ENCODE peak calls at places on chromosomes 12 and 14, in five cellular contexts. S, J, W, Z and O are unnamed samples.
A peak's percentile ranks its signal among the peaks of the same experiment; 100 is the strongest.

GRCh38 chr12:93578221-93578620 is 5.7 kb downstream of the SOCS2 start:
- DNase-seq in S (no peak), J (no peak), W (no peak), Z (no peak), O (no peak)

GRCh38 chr14:99763527-99764221 is 29.5 kb upstream of the EML1 start:
- DNase-seq in S (no peak), J (no peak), W (no peak), Z (no peak), O (no peak)

GRCh38 chr12:8948711-8949524 is 527 bp downstream of the M6PR start:
- DNase-seq in S (peak; percentile 16), J (peak; percentile 50), W (no peak), Z (peak; percentile 50), O (peak; percentile 69)

GRCh38 chr12:5840900-5841299 is 104.2 kb downstream of the ANO2 start:
- DNase-seq in S (no peak), J (no peak), W (no peak), Z (no peak), O (no peak)

GRCh38 chr14:25896777-25897176 is 701.1 kb downstream of the NOVA1 start:
- DNase-seq in S (no peak), J (no peak), W (no peak), Z (no peak), O (no peak)

GRCh38 chr14:71586131-71586893 is 345.9 kb upstream of the RGS6 start:
- DNase-seq in S (no peak), J (no peak), W (no peak), Z (no peak), O (no peak)

GRCh38 chr14:97878727-97879126 is 1081.5 kb downstream of the VRK1 start:
- DNase-seq in S (no peak), J (no peak), W (no peak), Z (no peak), O (no peak)

GRCh38 chr14:65255029-65255545 is 152.8 kb upstream of the MAX start:
- DNase-seq in S (peak; percentile 79), J (no peak), W (no peak), Z (no peak), O (no peak)

GRCh38 chr14:93959239-93960107 is 16.9 kb downstream of the ASB2 start:
- DNase-seq in S (peak; percentile 85), J (peak; percentile 13), W (peak; percentile 90), Z (peak; percentile 36), O (peak; percentile 93)

GRCh38 chr14:29712586-29712985 is 215.1 kb downstream of the PRKD1 start:
- DNase-seq in S (no peak), J (no peak), W (no peak), Z (no peak), O (no peak)

GRCh38 chr14:87045241-87045640 is 947.7 kb downstream of the GALC start:
- DNase-seq in S (no peak), J (no peak), W (no peak), Z (no peak), O (no peak)

GRCh38 chr14:77714926-77715325 is 7.0 kb downstream of the SLIRP start:
- DNase-seq in S (no peak), J (no peak), W (no peak), Z (no peak), O (no peak)

GRCh38 chr12:30450872-30451271 is 244.8 kb downstream of the IPO8 start:
- DNase-seq in S (no peak), J (peak; percentile 75), W (no peak), Z (peak; percentile 63), O (peak; percentile 7)

GRCh38 chr12:78005094-78005492 is 174.4 kb downstream of the NAV3 start:
- DNase-seq in S (no peak), J (no peak), W (no peak), Z (no peak), O (no peak)

GRCh38 chr12:47894068-47894467 is 10.7 kb downstream of the VDR start:
- DNase-seq in S (no peak), J (no peak), W (no peak), Z (no peak), O (no peak)

GRCh38 chr14:31945074-31945613 is 132.0 kb upstream of the ARHGAP5 start:
- DNase-seq in S (peak; percentile 68), J (peak; percentile 11), W (no peak), Z (no peak), O (no peak)

GRCh38 chr14:33954016-33954598 is 3.2 kb upstream of the EGLN3 start:
- DNase-seq in S (no peak), J (no peak), W (no peak), Z (no peak), O (no peak)

GRCh38 chr12:64457923-64458322 is 6.0 kb downstream of the TBK1 start:
- DNase-seq in S (no peak), J (no peak), W (no peak), Z (no peak), O (no peak)

GRCh38 chr12:108312885-108313203 is 26.3 kb downstream of the CMKLR1 start:
- DNase-seq in S (no peak), J (no peak), W (no peak), Z (peak; percentile 69), O (no peak)

GRCh38 chr14:33909380-33910084 is 41.3 kb downstream of the EGLN3 start:
- DNase-seq in S (no peak), J (no peak), W (no peak), Z (no peak), O (no peak)

GRCh38 chr12:31521972-31522371 is 69.0 kb downstream of the DENND5B start:
- DNase-seq in S (peak; percentile 56), J (no peak), W (no peak), Z (no peak), O (no peak)

GRCh38 chr14:75295061-75295461 is 16.4 kb downstream of the FOS start:
- DNase-seq in S (peak; percentile 87), J (peak; percentile 67), W (no peak), Z (peak; percentile 59), O (peak; percentile 45)

GRCh38 chr12:57764662-57765002 is 2.2 kb downstream of the CYP27B1 start:
- DNase-seq in S (no peak), J (no peak), W (no peak), Z (no peak), O (no peak)

GRCh38 chr12:77963576-77964178 is 133.0 kb downstream of the NAV3 start:
- DNase-seq in S (no peak), J (no peak), W (no peak), Z (no peak), O (no peak)

GRCh38 chr14:94532462-94532861 is 23.2 kb upstream of the SERPINA12 start:
- DNase-seq in S (no peak), J (no peak), W (peak; percentile 37), Z (no peak), O (no peak)

GRCh38 chr14:70013269-70013873 is 134.2 kb downstream of the SMOC1 start:
- DNase-seq in S (peak; percentile 41), J (peak; percentile 45), W (no peak), Z (peak; percentile 34), O (peak; percentile 45)

GRCh38 chr12:25759752-25760151 is 198.7 kb upstream of the RASSF8 start:
- DNase-seq in S (no peak), J (no peak), W (no peak), Z (no peak), O (no peak)

GRCh38 chr14:99191663-99192621 is 80.1 kb downstream of the BCL11B start:
- DNase-seq in S (no peak), J (no peak), W (no peak), Z (peak; percentile 46), O (no peak)

DNA sequence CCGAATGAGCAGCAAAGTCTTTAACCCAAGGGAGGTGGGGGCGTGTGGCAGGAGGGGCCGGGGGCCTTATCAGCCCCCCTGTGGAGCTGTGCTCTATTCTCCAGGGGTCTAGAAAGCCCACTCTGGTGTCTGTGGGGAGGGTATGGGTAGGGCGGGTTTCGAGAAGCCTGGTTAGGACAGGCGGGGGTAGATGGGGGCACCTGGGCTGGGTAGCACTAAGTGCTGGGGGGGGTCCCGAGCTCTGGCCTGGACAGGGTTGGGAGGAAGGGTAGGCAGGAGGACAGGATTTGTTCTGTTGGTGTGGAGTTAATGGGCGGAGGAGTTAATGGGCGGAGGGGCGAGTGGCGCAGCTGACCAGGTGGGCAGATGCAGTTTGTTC is 2.0 kb downstream of the PACS2 start:
- DNase-seq in S (no peak), J (no peak), W (no peak), Z (no peak), O (no peak)
- H3K4me3 ChIP-seq in S (no peak overlapping the region), J (no peak overlapping the region), W (no peak overlapping the region), Z (no peak overlapping the region), O (no peak overlapping the region)

GRCh38 chr12:49188916-49189367 is at the start of gene TUBA1A:
- DNase-seq in S (peak; percentile 99), J (peak; percentile 73), W (peak; percentile 75), Z (peak; percentile 99), O (peak; percentile 95)

GRCh38 chr12:49188205-49188915 is 520 bp downstream of the TUBA1A start:
- DNase-seq in S (peak; percentile 83), J (peak; percentile 80), W (no peak), Z (peak; percentile 65), O (peak; percentile 76)

GRCh38 chr12:49187184-49187583 is 1.7 kb downstream of the TUBA1A start:
- DNase-seq in S (peak; percentile 20), J (no peak), W (no peak), Z (peak; percentile 50), O (no peak)

GRCh38 chr12:49189731-49190314 is 943 bp upstream of the TUBA1A start:
- DNase-seq in S (no peak), J (no peak), W (no peak), Z (peak; percentile 55), O (no peak)

GRCh38 chr12:49190317-49190716 is 1.4 kb upstream of the TUBA1A start:
- DNase-seq in S (no peak), J (no peak), W (no peak), Z (no peak), O (peak; percentile 23)
- TF ChIP-seq MAX in S (no peak), J (no peak), W (no peak), Z (no peak), O (no peak)

DNA sequence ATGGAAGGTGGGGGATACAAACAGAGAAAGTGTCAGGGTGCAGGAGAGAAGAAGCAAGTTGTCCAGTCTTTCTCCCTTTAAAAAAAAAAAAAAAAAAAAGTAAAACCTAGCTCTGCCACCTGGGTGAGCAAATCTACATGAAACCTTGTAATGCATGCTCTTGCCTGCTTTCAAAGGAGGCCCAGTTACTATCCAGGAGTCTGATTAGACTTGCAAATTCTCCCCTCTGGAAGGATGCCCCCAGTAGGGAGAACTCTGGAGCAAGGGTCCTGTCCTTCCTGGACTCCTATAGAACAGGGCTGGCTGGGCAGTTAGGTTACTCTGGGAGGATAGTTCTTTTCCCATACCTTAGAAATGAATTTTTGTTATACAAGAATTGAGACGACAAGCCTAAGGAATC is 30.6 kb downstream of the RAB35 start:
- DNase-seq in S (no peak), J (no peak), W (no peak), Z (no peak), O (no peak)
- H3K4me3 ChIP-seq in S (no peak overlapping the region), J (no peak overlapping the region), W (no peak overlapping the region), Z (no peak overlapping the region), O (no peak overlapping the region)

DNA sequence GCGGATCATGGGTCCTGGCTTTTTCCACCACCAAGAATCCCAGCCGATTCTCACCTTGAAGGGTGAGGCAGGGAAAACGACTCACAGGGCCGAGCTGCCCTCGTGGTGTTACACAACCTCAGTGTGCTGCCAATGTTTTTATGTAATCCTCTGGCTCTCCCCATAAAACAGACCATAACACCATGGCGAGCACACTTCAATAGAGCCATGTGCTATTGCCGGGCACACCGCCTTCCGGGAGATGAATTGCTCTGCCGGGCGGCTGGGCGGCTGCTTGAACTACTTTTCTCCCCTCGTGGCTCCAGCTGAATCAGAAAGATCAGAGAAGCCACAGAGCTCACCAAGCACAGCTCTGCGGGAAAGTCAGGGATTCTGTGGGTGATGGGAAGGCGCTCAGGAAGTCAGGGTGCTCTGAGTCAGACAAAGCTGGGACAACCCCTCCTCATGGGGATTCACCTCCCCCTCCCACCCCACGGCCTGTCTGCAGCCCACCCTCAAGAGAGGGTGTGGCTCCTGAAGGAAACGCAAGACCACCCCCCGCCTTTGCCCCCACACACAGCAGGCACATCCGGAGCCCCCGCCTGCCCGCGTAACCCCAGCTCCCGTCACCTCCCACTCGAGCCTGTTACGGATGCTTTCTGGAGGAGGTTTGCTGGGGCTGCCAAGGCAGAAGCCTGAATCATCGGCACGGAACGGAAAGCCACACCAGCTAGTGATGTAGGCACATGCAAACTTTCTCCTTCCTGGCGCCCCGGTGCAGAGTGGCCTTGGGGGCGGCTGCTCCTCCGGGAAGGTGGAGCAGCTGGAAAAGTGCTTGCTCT is 1.8 kb downstream of the GALNT9 start:
- DNase-seq in S (peak; percentile 48), J (no peak), W (no peak), Z (peak; percentile 45), O (peak; percentile 100)
- TF ChIP-seq MAX in S (peak; percentile 47), J (no peak), W (no peak), Z (no peak), O (peak; percentile 99)